ENCODE peak calls at places on chromosomes 1 and 21, in eight cellular contexts. X, G, R, Y, F, O, B and N are unnamed samples.

GRCh38 chr1:4627353-4627752 is 27.1 kb upstream of the AJAP1 start:
- DNase-seq in X (no peak), F (no peak), Y (no peak), R (no peak), G (no peak), O (no peak), B (no peak), N (no peak)

GRCh38 chr1:5936621-5937372 is 55.4 kb downstream of the NPHP4 start:
- DNase-seq in Y (no peak), R (no peak), F (no peak), G (no peak), B (no peak), X (no peak), O (no peak), N (no peak)

GRCh38 chr1:27101696-27102095 is 53.2 kb downstream of the SLC9A1 start:
- DNase-seq in B (no peak), G (no peak), O (no peak), F (no peak), Y (no peak), X (no peak), R (no peak), N (no peak)

GRCh38 chr1:153347856-153348255 is 785 bp downstream of the PGLYRP4 start:
- DNase-seq in B (no peak), Y (no peak), F (no peak), X (no peak), O (no peak), G (no peak), R (no peak), N (no peak)

GRCh38 chr21:37071561-37072238 is 1.2 kb downstream of the PIGP start:
- DNase-seq in B (peak; percentile 92), F (peak; percentile 82), X (peak; percentile 58), Y (peak; percentile 33), R (peak; percentile 16), G (peak; percentile 81), O (no peak), N (no peak)

GRCh38 chr1:31745071-31745897 is 18.9 kb downstream of the ADGRB2 start:
- DNase-seq in Y (peak; percentile 57), O (peak; percentile 65), X (no peak), F (peak; percentile 37), R (peak; percentile 87), G (peak; percentile 46), B (peak; percentile 54), N (peak; percentile 59)

GRCh38 chr1:16244650-16245285 is 7.8 kb upstream of the CPLANE2 start:
- DNase-seq in F (no peak), X (no peak), Y (no peak), G (no peak), B (no peak), O (no peak), R (no peak), N (no peak)

GRCh38 chr1:108201682-108202081 is 1.5 kb upstream of the SLC25A24 start:
- DNase-seq in R (no peak), B (no peak), Y (no peak), X (no peak), F (no peak), O (no peak), G (no peak), N (no peak)

GRCh38 chr1:183222909-183223308 is 36.8 kb downstream of the LAMC2 start:
- DNase-seq in O (no peak), B (no peak), Y (no peak), G (no peak), R (no peak), X (no peak), F (no peak), N (no peak)

GRCh38 chr1:96416690-96417444 is 304.7 kb upstream of the PTBP2 start:
- DNase-seq in O (no peak), X (no peak), B (peak; percentile 25), Y (no peak), F (no peak), G (no peak), R (peak; percentile 31), N (no peak)

GRCh38 chr1:119782541-119783338 is 14.0 kb upstream of the HMGCS2 start:
- DNase-seq in G (no peak), F (no peak), B (no peak), R (no peak), X (no peak), O (no peak), Y (no peak), N (no peak)

GRCh38 chr1:160360227-160360695 is 6.6 kb upstream of the NHLH1 start:
- DNase-seq in X (no peak), B (no peak), G (no peak), Y (no peak), F (no peak), O (no peak), R (no peak), N (no peak)

GRCh38 chr1:247357781-247358211 is 26.1 kb upstream of the ZNF496 start:
- DNase-seq in O (no peak), B (peak; percentile 89), G (peak; percentile 78), X (no peak), Y (peak; percentile 50), R (peak; percentile 47), F (peak; percentile 37), N (no peak)

GRCh38 chr1:3530931-3531818 is 76.7 kb downstream of the ARHGEF16 start:
- DNase-seq in Y (no peak), F (peak; percentile 76), R (no peak), O (peak; percentile 47), B (peak; percentile 8), X (peak; percentile 41), G (peak; percentile 41), N (peak; percentile 72)

GRCh38 chr1:13864760-13865159 is 164.8 kb downstream of the PRDM2 start:
- DNase-seq in B (peak; percentile 31), Y (no peak), X (no peak), G (no peak), R (no peak), F (no peak), O (no peak), N (no peak)

GRCh38 chr1:45569962-45570581 is 13.8 kb upstream of the NASP start:
- DNase-seq in B (peak; percentile 84), G (peak; percentile 46), O (peak; percentile 63), F (peak; percentile 55), Y (peak; percentile 35), R (peak; percentile 71), X (peak; percentile 59), N (peak; percentile 54)

GRCh38 chr1:45574105-45574626 is 9.7 kb upstream of the NASP start:
- DNase-seq in X (no peak), Y (no peak), O (no peak), F (no peak), G (no peak), R (no peak), B (no peak), N (no peak)

GRCh38 chr1:45569571-45569961 is 14.3 kb upstream of the NASP start:
- DNase-seq in X (no peak), F (no peak), G (no peak), O (no peak), R (no peak), B (no peak), Y (no peak), N (no peak)

GRCh38 chr1:45568421-45568820 is 15.4 kb upstream of the NASP start:
- DNase-seq in R (no peak), O (no peak), F (no peak), B (no peak), Y (no peak), X (no peak), G (no peak), N (no peak)

GRCh38 chr1:45573231-45573804 is 10.5 kb upstream of the NASP start:
- DNase-seq in R (no peak), B (no peak), F (no peak), O (no peak), Y (no peak), G (no peak), X (no peak), N (no peak)
- TF ChIP-seq CTCF in R (no peak), B (no peak), F (no peak), O (no peak), Y (peak; percentile 23), G (no peak), X (no peak), N (no peak)

DNA sequence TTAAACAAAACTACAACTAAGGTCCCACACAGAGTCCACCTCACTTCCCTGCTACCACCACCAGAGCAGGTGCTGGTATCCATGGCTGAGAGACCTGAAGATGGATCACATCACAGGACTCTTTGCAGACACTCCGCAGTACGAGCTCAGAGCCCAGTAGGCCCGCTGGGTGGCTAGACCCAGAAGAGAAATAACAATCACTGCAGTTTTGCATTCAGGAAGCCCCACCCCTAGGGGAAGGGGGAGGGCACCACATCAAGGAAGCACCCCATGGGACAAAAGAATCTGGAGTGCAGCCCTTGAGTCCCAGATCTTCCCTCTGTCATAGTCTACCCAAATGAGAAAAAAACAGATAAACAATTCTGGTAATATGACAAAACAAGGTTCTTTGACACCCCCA is 56.9 kb downstream of the ZNF648 start:
- DNase-seq in R (no peak), B (no peak), Y (no peak), O (no peak), F (no peak), X (no peak), G (no peak), N (no peak)
- TF ChIP-seq CTCF in R (no peak), B (no peak), Y (no peak), O (no peak), F (no peak), X (no peak), G (no peak), N (no peak)

GRCh38 chr1:155255243-155256100 is at the start of gene ENTREP3:
- DNase-seq in G (peak; percentile 80), O (peak; percentile 86), B (peak; percentile 70), F (peak; percentile 88), X (peak; percentile 80), R (peak; percentile 93), Y (peak; percentile 84), N (peak; percentile 84)
- TF ChIP-seq CTCF in G (no peak), O (peak; percentile 50), B (no peak), F (peak; percentile 21), X (peak; percentile 30), R (no peak), Y (no peak), N (peak; percentile 43)

DNA sequence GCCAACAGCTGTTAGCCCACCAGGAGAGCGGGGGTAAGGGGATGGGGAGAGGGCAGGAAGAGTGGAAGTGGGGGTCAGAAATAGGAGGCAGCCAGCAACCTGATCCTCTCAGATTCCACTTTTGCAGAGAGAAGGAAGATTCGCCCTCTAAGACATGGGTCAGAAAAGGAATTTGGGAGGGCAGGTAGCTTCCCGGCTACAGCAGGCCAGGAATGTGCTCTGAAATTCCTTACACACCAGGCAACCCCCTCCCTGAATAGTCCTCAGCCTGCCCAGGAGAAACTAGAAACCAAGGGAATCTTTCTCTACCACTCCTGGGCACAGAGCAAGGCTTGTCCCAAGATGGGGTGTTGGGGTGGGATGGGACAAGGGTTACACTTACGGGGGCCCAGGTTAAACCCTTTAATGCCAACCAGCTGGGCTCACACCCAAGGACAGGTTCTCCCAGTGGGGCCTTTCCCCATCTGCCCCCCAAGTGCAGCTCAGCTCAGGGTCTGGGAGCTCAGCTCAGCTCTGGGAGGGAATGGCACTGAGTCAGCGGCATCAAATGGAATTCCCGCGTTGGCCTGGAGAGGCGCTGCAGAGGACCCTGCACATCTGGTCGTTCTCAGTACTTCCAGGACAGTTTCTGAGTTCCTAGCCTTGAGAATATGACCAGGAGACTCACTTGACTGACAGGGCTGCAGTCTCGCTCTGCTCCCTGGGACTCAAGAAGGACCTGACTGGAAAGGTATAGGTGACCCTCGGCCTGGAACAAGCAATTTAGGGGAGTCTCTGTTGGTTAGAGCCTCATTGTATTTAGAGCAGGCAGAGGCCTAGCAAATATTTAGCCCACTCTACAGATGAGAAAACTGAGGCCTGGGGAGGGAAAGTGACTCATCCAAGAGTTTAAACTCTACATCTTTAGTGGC is 761 bp downstream of the TNNT2 start:
- DNase-seq in B (peak; percentile 33), G (peak; percentile 7), F (no peak), X (no peak), O (peak; percentile 62), R (peak; percentile 72), Y (no peak), N (peak; percentile 49)
- TF ChIP-seq CTCF in B (peak; percentile 57), G (peak; percentile 55), F (no peak), X (peak; percentile 34), O (peak; percentile 68), R (peak; percentile 25), Y (peak; percentile 67), N (peak; percentile 73)